ENCODE peak calls at places on chromosomes 6 and 20, in seven cellular contexts. F, K, T, I, E, G and R are unnamed samples.

GRCh38 chr6:160439751-160440150 is 91.6 kb downstream of the SLC22A3 start:
- DNase-seq in F (no peak), K (no peak), T (no peak), I (no peak), E (no peak), G (no peak), R (no peak)

GRCh38 chr20:54668271-54669053 is 193.1 kb downstream of the DOK5 start:
- DNase-seq in F (no peak), K (peak; percentile 41), T (no peak), I (no peak), E (peak; percentile 34), G (peak; percentile 7), R (no peak)

GRCh38 chr6:74166849-74167248 is 470.8 kb downstream of the CD109 start:
- DNase-seq in F (no peak), K (no peak), T (no peak), I (peak; percentile 2), E (no peak), G (peak; percentile 7), R (no peak)

GRCh38 chr6:158417760-158418098 is 105.5 kb downstream of the TULP4 start:
- DNase-seq in F (no peak), K (no peak), T (no peak), I (no peak), E (no peak), G (peak; percentile 85), R (no peak)

GRCh38 chr6:31581511-31582229 is 554 bp downstream of the LTB start:
- DNase-seq in F (no peak), K (no peak), T (no peak), I (no peak), E (no peak), G (no peak), R (no peak)

GRCh38 chr6:46781478-46782378 is 11.5 kb upstream of the MEP1A start:
- DNase-seq in F (peak; percentile 45), K (peak; percentile 67), T (no peak), I (peak; percentile 21), E (peak; percentile 15), G (peak; percentile 81), R (peak; percentile 42)

GRCh38 chr6:3848925-3849605 is at the start of gene FAM50B:
- DNase-seq in F (peak; percentile 94), K (no peak), T (peak; percentile 96), I (peak; percentile 45), E (peak; percentile 92), G (peak; percentile 92), R (peak; percentile 87)

GRCh38 chr20:51382986-51383821 is 159.3 kb downstream of the NFATC2 start:
- DNase-seq in F (peak; percentile 71), K (no peak), T (no peak), I (no peak), E (no peak), G (no peak), R (no peak)

GRCh38 chr6:14068133-14068532 is 49.4 kb upstream of the CD83 start:
- DNase-seq in F (no peak), K (no peak), T (no peak), I (no peak), E (no peak), G (peak; percentile 88), R (no peak)

GRCh38 chr20:37733416-37733815 is 39.6 kb downstream of the CTNNBL1 start:
- DNase-seq in F (no peak), K (no peak), T (no peak), I (no peak), E (no peak), G (no peak), R (no peak)

GRCh38 chr20:46021361-46022359 is 7.4 kb upstream of the SLC12A5 start:
- DNase-seq in F (peak; percentile 39), K (peak; percentile 69), T (no peak), I (no peak), E (peak; percentile 86), G (no peak), R (no peak)

GRCh38 chr20:61661025-61661424 is 404.7 kb downstream of the TAF4 start:
- DNase-seq in F (no peak), K (no peak), T (no peak), I (no peak), E (no peak), G (no peak), R (no peak)

GRCh38 chr20:25320035-25320800 is 70.4 kb downstream of the ABHD12 start:
- DNase-seq in F (peak; percentile 21), K (no peak), T (peak; percentile 5), I (no peak), E (no peak), G (no peak), R (peak; percentile 19)

GRCh38 chr6:94478178-94479140 is 1059.1 kb upstream of the EPHA7 start:
- DNase-seq in F (no peak), K (no peak), T (no peak), I (no peak), E (no peak), G (no peak), R (no peak)

GRCh38 chr6:126618639-126619331 is 278.9 kb downstream of the CENPW start:
- DNase-seq in F (no peak), K (no peak), T (no peak), I (no peak), E (no peak), G (no peak), R (no peak)

GRCh38 chr20:40959325-40960092 is 69.1 kb upstream of the TOP1 start:
- DNase-seq in F (peak; percentile 3), K (no peak), T (no peak), I (no peak), E (peak; percentile 2), G (no peak), R (no peak)

GRCh38 chr6:6362051-6362450 is 41.6 kb upstream of the F13A1 start:
- DNase-seq in F (no peak), K (no peak), T (no peak), I (no peak), E (no peak), G (no peak), R (no peak)

GRCh38 chr6:77353129-77353528 is 110.2 kb downstream of the HTR1B start:
- DNase-seq in F (no peak), K (no peak), T (no peak), I (no peak), E (no peak), G (no peak), R (no peak)

GRCh38 chr6:151330130-151330715 is 61.1 kb downstream of the ZBTB2 start:
- DNase-seq in F (no peak), K (no peak), T (no peak), I (no peak), E (no peak), G (peak; percentile 55), R (no peak)

GRCh38 chr20:58112017-58112781 is 116.3 kb downstream of the ANKRD60 start:
- DNase-seq in F (no peak), K (no peak), T (no peak), I (peak; percentile 89), E (no peak), G (peak; percentile 67), R (no peak)

GRCh38 chr6:158286413-158286812 is 25.9 kb upstream of the TULP4 start:
- DNase-seq in F (no peak), K (no peak), T (no peak), I (no peak), E (no peak), G (peak; percentile 66), R (no peak)

GRCh38 chr6:27297857-27298730 is 14.0 kb downstream of the POM121L2 start:
- DNase-seq in F (no peak), K (peak; percentile 42), T (no peak), I (no peak), E (no peak), G (peak; percentile 61), R (no peak)

GRCh38 chr6:169527306-169527705 is 174.5 kb downstream of the WDR27 start:
- DNase-seq in F (no peak), K (no peak), T (no peak), I (no peak), E (no peak), G (peak; percentile 16), R (no peak)

GRCh38 chr6:100460650-100461204 is 4.0 kb downstream of the SIM1 start:
- DNase-seq in F (no peak), K (no peak), T (no peak), I (no peak), E (peak; percentile 18), G (no peak), R (no peak)
- TF ChIP-seq CTCF in F (no peak), K (no peak), T (no peak), I (peak; percentile 34), E (no peak), G (peak; percentile 39), R (no peak)

DNA sequence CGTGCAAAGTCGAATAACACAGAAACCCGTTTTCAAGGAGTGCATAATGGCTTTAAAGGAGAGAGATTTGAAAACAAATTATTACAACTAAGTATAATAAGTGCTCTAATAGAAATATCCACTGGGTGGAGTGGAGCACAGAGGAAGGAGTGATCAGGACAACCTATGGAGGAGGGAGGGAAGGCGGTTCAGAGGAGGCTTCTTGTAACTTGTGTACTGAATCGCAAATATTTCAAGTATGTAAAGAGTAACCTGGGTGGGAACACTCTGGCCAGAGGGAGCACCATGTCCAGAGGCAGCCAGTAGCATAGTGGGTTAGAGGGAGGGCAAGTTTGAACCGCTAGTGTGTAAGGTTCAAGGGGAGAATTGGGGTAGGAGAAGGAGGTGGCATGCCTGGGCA is 21.6 kb upstream of the TNFAIP3 start:
- DNase-seq in F (no peak), K (peak; percentile 42), T (no peak), I (no peak), E (no peak), G (peak; percentile 81), R (no peak)
- TF ChIP-seq CTCF in F (no peak), K (no peak), T (no peak), I (peak; percentile 47), E (no peak), G (peak; percentile 58), R (no peak)

DNA sequence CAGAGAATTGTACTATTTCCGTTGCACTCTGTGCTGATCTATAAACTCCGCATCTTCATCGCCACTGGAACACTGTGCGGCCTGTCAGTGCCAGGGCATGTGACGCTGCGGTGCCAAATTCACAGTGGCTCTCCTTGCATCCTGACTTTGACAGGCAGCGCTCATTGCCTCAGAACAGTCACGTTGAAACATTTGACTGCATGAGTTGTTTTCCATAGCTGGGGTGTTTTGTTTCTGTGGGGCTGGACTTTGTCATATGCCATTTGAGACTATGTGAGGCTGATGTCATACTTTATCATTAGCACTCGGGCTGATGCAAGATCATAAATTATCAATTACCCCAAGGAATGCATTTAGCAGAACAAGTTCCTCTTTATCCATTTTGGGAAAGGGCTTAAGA is 32.7 kb downstream of the CFAP61 start:
- DNase-seq in F (no peak), K (no peak), T (no peak), I (no peak), E (no peak), G (no peak), R (no peak)
- TF ChIP-seq CTCF in F (no peak), K (no peak), T (no peak), I (no peak), E (no peak), G (no peak), R (no peak)

GRCh38 chr6:149316108-149316727 is 1.3 kb upstream of the TAB2 start:
- DNase-seq in F (no peak), K (no peak), T (no peak), I (no peak), E (no peak), G (no peak), R (no peak)

GRCh38 chr6:149319413-149319812 is 1.9 kb downstream of the TAB2 start:
- DNase-seq in F (no peak), K (no peak), T (no peak), I (no peak), E (no peak), G (no peak), R (no peak)

GRCh38 chr6:149317656-149318571 is at the start of gene TAB2:
- DNase-seq in F (peak; percentile 39), K (no peak), T (peak; percentile 51), I (no peak), E (peak; percentile 72), G (peak; percentile 47), R (no peak)

GRCh38 chr6:149318581-149319286 is 1.2 kb downstream of the TAB2 start:
- DNase-seq in F (no peak), K (peak; percentile 21), T (no peak), I (no peak), E (no peak), G (no peak), R (no peak)

GRCh38 chr6:149316740-149317655 is 514 bp upstream of the TAB2 start:
- DNase-seq in F (peak; percentile 90), K (peak; percentile 89), T (peak; percentile 91), I (no peak), E (peak; percentile 90), G (peak; percentile 93), R (peak; percentile 56)
- TF ChIP-seq CTCF in F (no peak), K (peak; percentile 26), T (peak; percentile 10), I (no peak), E (peak; percentile 13), G (no peak), R (no peak)